ENCODE peak calls at places on chromosomes 7 and 10, in eight cellular contexts. O is right lobe of liver, Q is left lung, Z is OCI-LY7, U is SK-N-SH, H is heart left ventricle, F is aorta, S is left ventricle myocardium inferior. T is an unnamed sample.

GRCh38 chr7:158662610-158663427 is 41.8 kb downstream of the NCAPG2 start:
- DNase-seq in S (peak; percentile 14), O (no peak), H (no peak), Z (no peak), F (no peak), U (no peak), Q (no peak), T (no peak)

GRCh38 chr10:11555556-11555955 is 55.9 kb downstream of the USP6NL start:
- DNase-seq in O (no peak), S (no peak), Z (no peak), U (no peak), H (no peak), F (no peak), Q (no peak), T (no peak)

GRCh38 chr10:121927841-121928527 is at the start of gene ATE1:
- DNase-seq in O (peak; percentile 91), Q (peak; percentile 91), S (peak; percentile 92), U (peak; percentile 94), F (peak; percentile 96), Z (peak; percentile 90), H (peak; percentile 94), T (peak; percentile 89)

GRCh38 chr7:519974-520458 is 370 bp upstream of the PDGFA start:
- DNase-seq in F (peak; percentile 91), S (peak; percentile 63), O (peak; percentile 58), U (peak; percentile 83), Q (no peak), Z (no peak), H (no peak), T (no peak)

GRCh38 chr7:150830957-150831356 is 21.4 kb upstream of the AOC1 start:
- DNase-seq in S (no peak), U (no peak), H (no peak), Z (no peak), Q (no peak), F (no peak), O (no peak), T (no peak)

GRCh38 chr7:93245525-93246432 is 13.6 kb downstream of the VPS50 start:
- DNase-seq in H (no peak), Z (peak; percentile 39), Q (no peak), O (no peak), S (no peak), F (no peak), U (peak; percentile 27), T (no peak)

GRCh38 chr7:74226633-74227032 is 16.8 kb downstream of the LAT2 start:
- DNase-seq in O (no peak), F (no peak), U (no peak), Q (peak; percentile 68), H (no peak), Z (no peak), S (no peak), T (no peak)

GRCh38 chr10:123427386-123427785 is 238.8 kb upstream of the GPR26 start:
- DNase-seq in S (no peak), Z (no peak), O (peak; percentile 74), Q (peak; percentile 43), U (no peak), H (no peak), F (no peak), T (no peak)

GRCh38 chr7:113086431-113086888 is at the start of gene GPR85:
- DNase-seq in S (peak; percentile 38), H (peak; percentile 78), U (peak; percentile 92), Z (no peak), F (peak; percentile 88), Q (peak; percentile 53), O (peak; percentile 29), T (no peak)

GRCh38 chr7:16299853-16300252 is 121.5 kb downstream of the CRPPA start:
- DNase-seq in O (no peak), H (no peak), Z (no peak), F (no peak), S (no peak), Q (no peak), U (no peak), T (no peak)

GRCh38 chr10:130236711-130237110 is 100.5 kb downstream of the GLRX3 start:
- DNase-seq in F (no peak), H (no peak), Z (no peak), O (no peak), S (no peak), U (no peak), Q (no peak), T (no peak)

GRCh38 chr10:130231211-130231850 is 95.1 kb downstream of the GLRX3 start:
- DNase-seq in F (peak; percentile 73), S (no peak), U (no peak), Q (no peak), Z (no peak), O (no peak), H (no peak), T (no peak)

GRCh38 chr10:130232361-130233360 is 96.5 kb downstream of the GLRX3 start:
- DNase-seq in Q (no peak), H (no peak), U (no peak), S (no peak), O (no peak), Z (no peak), F (peak; percentile 49), T (no peak)

GRCh38 chr10:130233426-130233825 is 97.2 kb downstream of the GLRX3 start:
- DNase-seq in S (no peak), F (peak; percentile 48), Z (no peak), Q (no peak), O (no peak), H (no peak), U (no peak), T (no peak)

GRCh38 chr10:130234171-130234965 is 98.2 kb downstream of the GLRX3 start:
- DNase-seq in S (no peak), Q (no peak), H (no peak), Z (no peak), F (no peak), O (no peak), U (no peak), T (no peak)
- H3K27ac ChIP-seq in S (no peak overlapping the region), Q (no peak overlapping the region), H (no peak overlapping the region), Z (no peak overlapping the region), F (no peak overlapping the region), O (no peak overlapping the region), U (no peak overlapping the region), T (no peak overlapping the region)

GRCh38 chr7:106346167-106346677 is 61.4 kb upstream of the NAMPT start:
- DNase-seq in Z (no peak), F (no peak), H (no peak), S (no peak), U (no peak), Q (no peak), O (no peak), T (no peak)
- H3K27ac ChIP-seq in Z (no peak overlapping the region), F (no peak overlapping the region), H (no peak overlapping the region), S (no peak overlapping the region), U (peak overlapping the region; percentile 40), Q (peak overlapping the region; percentile 96), O (peak overlapping the region; percentile 12), T (peak overlapping the region; percentile 42)

GRCh38 chr10:79405221-79405994 is 40.0 kb downstream of the ZCCHC24 start:
- DNase-seq in S (no peak), Z (no peak), U (no peak), F (peak; percentile 68), Q (peak; percentile 48), O (peak; percentile 31), H (peak; percentile 61), T (peak; percentile 38)
- H3K27ac ChIP-seq in S (no peak overlapping the region), Z (no peak overlapping the region), U (no peak overlapping the region), F (no peak overlapping the region), Q (peak overlapping the region; percentile 79), O (no peak overlapping the region), H (peak overlapping the region; percentile 43), T (no peak overlapping the region)

GRCh38 chr10:24457661-24458318 is 248.9 kb downstream of the KIAA1217 start:
- DNase-seq in O (no peak), Q (no peak), S (no peak), U (no peak), F (no peak), Z (no peak), H (no peak), T (peak; percentile 76)

GRCh38 chr10:24453973-24454372 is 245.0 kb downstream of the KIAA1217 start:
- DNase-seq in S (no peak), H (no peak), O (no peak), U (no peak), Q (no peak), F (no peak), Z (no peak), T (no peak)

GRCh38 chr10:24453404-24453830 is 244.5 kb downstream of the KIAA1217 start:
- DNase-seq in U (peak; percentile 17), Z (no peak), F (no peak), Q (no peak), S (no peak), H (no peak), O (no peak), T (no peak)

GRCh38 chr10:24459836-24460235 is 250.9 kb downstream of the KIAA1217 start:
- DNase-seq in Z (no peak), Q (no peak), H (no peak), S (no peak), O (no peak), F (no peak), U (no peak), T (no peak)

DNA sequence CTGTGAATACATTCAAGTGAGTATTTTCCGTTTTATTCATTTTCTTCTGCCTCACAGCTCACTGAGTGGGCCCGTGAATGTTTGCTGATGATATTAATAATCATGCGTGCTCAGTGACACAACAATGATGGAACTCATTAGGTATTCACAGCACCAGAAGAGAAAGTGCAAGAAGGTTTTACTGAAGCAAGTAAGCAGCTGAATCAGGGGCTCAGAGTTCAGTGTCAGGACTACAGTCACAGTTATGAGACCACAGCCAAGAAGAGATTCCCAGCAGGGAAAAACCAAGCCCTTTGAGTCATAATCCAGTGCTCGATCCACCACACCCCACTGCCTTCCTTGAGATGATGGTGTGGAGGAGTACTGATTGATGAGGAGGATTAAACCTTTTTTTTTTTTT is 247.4 kb downstream of the KIAA1217 start:
- DNase-seq in Q (no peak), H (no peak), O (no peak), Z (no peak), U (no peak), S (no peak), F (no peak), T (no peak)
- H3K27ac ChIP-seq in Q (no peak overlapping the region), H (no peak overlapping the region), O (no peak overlapping the region), Z (no peak overlapping the region), U (peak overlapping the region; percentile 56), S (peak overlapping the region; percentile 1), F (no peak overlapping the region), T (peak overlapping the region; percentile 74)

GRCh38 chr7:87316097-87316700 is 29.3 kb upstream of the CROT start:
- DNase-seq in S (no peak), Q (no peak), Z (no peak), H (no peak), O (no peak), U (no peak), F (no peak), T (no peak)
- H3K27ac ChIP-seq in S (no peak overlapping the region), Q (peak overlapping the region; percentile 59), Z (no peak overlapping the region), H (no peak overlapping the region), O (no peak overlapping the region), U (no peak overlapping the region), F (no peak overlapping the region), T (peak overlapping the region; percentile 83)